ENCODE peak calls at places on chromosomes 3 and 15, in eight cellular contexts. One of them, this sample, is unnamed.

GRCh38 chr3:116254535-116254934 is 190.8 kb downstream of the LSAMP start:
- DNase-seq in GM12878: no peak
- DNase-seq in stomach: no peak
- DNase-seq in sigmoid colon: no peak
- DNase-seq in K562: no peak
- DNase-seq in suprapubic skin: no peak
- DNase-seq in esophagus muscularis mucosa: no peak
- DNase-seq in upper lobe of left lung: no peak
- DNase-seq in this sample: no peak

GRCh38 chr3:51777985-51778384 is 1.1 kb downstream of the IQCF6 start:
- DNase-seq in stomach: peak; percentile 68
- DNase-seq in esophagus muscularis mucosa: no peak
- DNase-seq in upper lobe of left lung: peak; percentile 72
- DNase-seq in sigmoid colon: peak; percentile 64
- DNase-seq in K562: no peak
- DNase-seq in suprapubic skin: no peak
- DNase-seq in GM12878: no peak
- DNase-seq in this sample: no peak

GRCh38 chr3:41581700-41582099 is 380.2 kb downstream of the ULK4 start:
- DNase-seq in sigmoid colon: no peak
- DNase-seq in esophagus muscularis mucosa: no peak
- DNase-seq in upper lobe of left lung: no peak
- DNase-seq in K562: no peak
- DNase-seq in suprapubic skin: no peak
- DNase-seq in stomach: no peak
- DNase-seq in GM12878: peak; percentile 57
- DNase-seq in this sample: no peak

GRCh38 chr3:55446860-55447259 is 40.2 kb downstream of the WNT5A start:
- DNase-seq in GM12878: no peak
- DNase-seq in sigmoid colon: no peak
- DNase-seq in suprapubic skin: no peak
- DNase-seq in upper lobe of left lung: no peak
- DNase-seq in stomach: no peak
- DNase-seq in esophagus muscularis mucosa: no peak
- DNase-seq in K562: no peak
- DNase-seq in this sample: no peak

GRCh38 chr3:94234177-94234788 is 171.4 kb downstream of the NSUN3 start:
- DNase-seq in esophagus muscularis mucosa: no peak
- DNase-seq in sigmoid colon: no peak
- DNase-seq in GM12878: no peak
- DNase-seq in K562: peak; percentile 9
- DNase-seq in stomach: no peak
- DNase-seq in upper lobe of left lung: no peak
- DNase-seq in suprapubic skin: no peak
- DNase-seq in this sample: no peak

GRCh38 chr3:129599607-129600006 is 6.9 kb downstream of the PLXND1 start:
- DNase-seq in K562: peak; percentile 45
- DNase-seq in suprapubic skin: no peak
- DNase-seq in sigmoid colon: peak; percentile 84
- DNase-seq in stomach: no peak
- DNase-seq in esophagus muscularis mucosa: no peak
- DNase-seq in GM12878: no peak
- DNase-seq in upper lobe of left lung: peak; percentile 36
- DNase-seq in this sample: no peak

GRCh38 chr15:62901916-62902554 is 140.5 kb upstream of the TPM1 start:
- DNase-seq in esophagus muscularis mucosa: no peak
- DNase-seq in sigmoid colon: no peak
- DNase-seq in stomach: no peak
- DNase-seq in suprapubic skin: no peak
- DNase-seq in upper lobe of left lung: no peak
- DNase-seq in GM12878: no peak
- DNase-seq in K562: no peak
- DNase-seq in this sample: no peak

GRCh38 chr3:155891341-155891740 is 20.9 kb downstream of the GMPS start:
- DNase-seq in upper lobe of left lung: no peak
- DNase-seq in suprapubic skin: no peak
- DNase-seq in GM12878: no peak
- DNase-seq in K562: no peak
- DNase-seq in sigmoid colon: no peak
- DNase-seq in stomach: no peak
- DNase-seq in esophagus muscularis mucosa: no peak
- DNase-seq in this sample: no peak

GRCh38 chr3:68958932-68959331 is 26.6 kb upstream of the TAFA4 start:
- DNase-seq in esophagus muscularis mucosa: no peak
- DNase-seq in stomach: no peak
- DNase-seq in GM12878: no peak
- DNase-seq in K562: no peak
- DNase-seq in suprapubic skin: no peak
- DNase-seq in upper lobe of left lung: no peak
- DNase-seq in sigmoid colon: no peak
- DNase-seq in this sample: no peak

GRCh38 chr3:8702560-8702959 is 31.0 kb upstream of the CAV3 start:
- DNase-seq in suprapubic skin: no peak
- DNase-seq in stomach: no peak
- DNase-seq in K562: peak; percentile 63
- DNase-seq in GM12878: no peak
- DNase-seq in sigmoid colon: no peak
- DNase-seq in upper lobe of left lung: no peak
- DNase-seq in esophagus muscularis mucosa: no peak
- DNase-seq in this sample: no peak

DNA sequence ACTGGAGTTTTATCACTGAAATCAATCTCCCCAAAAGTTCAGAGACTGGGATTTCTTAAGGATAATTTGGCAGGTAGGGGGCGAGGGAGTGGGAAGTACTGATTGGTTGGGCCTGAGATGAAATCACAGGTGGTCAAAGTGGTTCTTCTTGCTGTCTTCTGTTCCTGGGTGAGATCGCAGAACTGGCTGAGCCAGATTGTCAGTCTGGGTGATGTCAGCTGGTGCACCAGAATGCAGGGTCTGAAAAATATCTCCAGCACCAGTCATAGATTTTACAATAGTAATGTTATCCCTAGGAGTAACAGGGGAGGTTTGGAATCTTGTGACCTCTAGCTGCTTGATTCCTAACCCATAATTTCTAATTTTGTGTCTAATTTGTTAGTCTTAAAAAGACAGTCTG is 86.7 kb upstream of the SLC25A36 start:
- DNase-seq in sigmoid colon: no peak
- DNase-seq in upper lobe of left lung: no peak
- DNase-seq in suprapubic skin: no peak
- DNase-seq in esophagus muscularis mucosa: no peak
- DNase-seq in stomach: no peak
- DNase-seq in GM12878: no peak
- DNase-seq in K562: no peak
- DNase-seq in this sample: no peak
- TF ChIP-seq CTCF in sigmoid colon: no peak
- TF ChIP-seq CTCF in upper lobe of left lung: no peak
- TF ChIP-seq CTCF in suprapubic skin: no peak
- TF ChIP-seq CTCF in esophagus muscularis mucosa: no peak
- TF ChIP-seq CTCF in stomach: no peak
- TF ChIP-seq CTCF in GM12878: no peak
- TF ChIP-seq CTCF in K562: no peak
- TF ChIP-seq CTCF in this sample: no peak

GRCh38 chr15:86155551-86155950 is 75.9 kb downstream of the AGBL1 start:
- DNase-seq in esophagus muscularis mucosa: no peak
- DNase-seq in upper lobe of left lung: no peak
- DNase-seq in suprapubic skin: no peak
- DNase-seq in GM12878: no peak
- DNase-seq in sigmoid colon: no peak
- DNase-seq in stomach: no peak
- DNase-seq in K562: no peak
- DNase-seq in this sample: no peak
- H3K27me3 ChIP-seq in esophagus muscularis mucosa: no peaks in the 10 kb centered on the region
- H3K27me3 ChIP-seq in upper lobe of left lung: no peaks in the 10 kb centered on the region
- H3K27me3 ChIP-seq in suprapubic skin: no peaks in the 10 kb centered on the region
- H3K27me3 ChIP-seq in GM12878: no peaks in the 10 kb centered on the region
- H3K27me3 ChIP-seq in sigmoid colon: no peaks in the 10 kb centered on the region
- H3K27me3 ChIP-seq in stomach: no peaks in the 10 kb centered on the region
- H3K27me3 ChIP-seq in K562: no peaks in the 10 kb centered on the region
- H3K27me3 ChIP-seq in this sample: no peaks in the 10 kb centered on the region

GRCh38 chr3:112671930-112672715 is 31.2 kb upstream of the CCDC80 start:
- DNase-seq in esophagus muscularis mucosa: no peak
- DNase-seq in suprapubic skin: no peak
- DNase-seq in upper lobe of left lung: no peak
- DNase-seq in sigmoid colon: no peak
- DNase-seq in GM12878: no peak
- DNase-seq in K562: no peak
- DNase-seq in stomach: no peak
- DNase-seq in this sample: no peak
- TF ChIP-seq EP300 in esophagus muscularis mucosa: no peak
- TF ChIP-seq EP300 in suprapubic skin: no peak
- TF ChIP-seq EP300 in upper lobe of left lung: no peak
- TF ChIP-seq EP300 in sigmoid colon: no peak
- TF ChIP-seq EP300 in GM12878: no peak
- TF ChIP-seq EP300 in K562: no peak
- TF ChIP-seq EP300 in stomach: no peak
- TF ChIP-seq EP300 in this sample: no peak

GRCh38 chr3:168096210-168096795 is 579 bp upstream of the GOLIM4 start:
- DNase-seq in esophagus muscularis mucosa: peak; percentile 94
- DNase-seq in upper lobe of left lung: no peak
- DNase-seq in K562: peak; percentile 44
- DNase-seq in stomach: peak; percentile 55
- DNase-seq in suprapubic skin: peak; percentile 78
- DNase-seq in sigmoid colon: no peak
- DNase-seq in GM12878: peak; percentile 56
- DNase-seq in this sample: no peak

GRCh38 chr3:168094580-168094876 is 1.2 kb downstream of the GOLIM4 start:
- DNase-seq in K562: no peak
- DNase-seq in GM12878: no peak
- DNase-seq in upper lobe of left lung: no peak
- DNase-seq in stomach: peak; percentile 39
- DNase-seq in suprapubic skin: no peak
- DNase-seq in sigmoid colon: no peak
- DNase-seq in esophagus muscularis mucosa: no peak
- DNase-seq in this sample: no peak

GRCh38 chr3:168095611-168096209 is at the start of gene GOLIM4:
- DNase-seq in GM12878: peak; percentile 90
- DNase-seq in K562: peak; percentile 90
- DNase-seq in upper lobe of left lung: peak; percentile 96
- DNase-seq in suprapubic skin: peak; percentile 95
- DNase-seq in esophagus muscularis mucosa: peak; percentile 96
- DNase-seq in sigmoid colon: peak; percentile 97
- DNase-seq in stomach: peak; percentile 94
- DNase-seq in this sample: peak; percentile 93

GRCh38 chr3:168093790-168094189 is 1.9 kb downstream of the GOLIM4 start:
- DNase-seq in GM12878: no peak
- DNase-seq in upper lobe of left lung: no peak
- DNase-seq in stomach: no peak
- DNase-seq in K562: no peak
- DNase-seq in esophagus muscularis mucosa: no peak
- DNase-seq in sigmoid colon: no peak
- DNase-seq in suprapubic skin: no peak
- DNase-seq in this sample: no peak

DNA sequence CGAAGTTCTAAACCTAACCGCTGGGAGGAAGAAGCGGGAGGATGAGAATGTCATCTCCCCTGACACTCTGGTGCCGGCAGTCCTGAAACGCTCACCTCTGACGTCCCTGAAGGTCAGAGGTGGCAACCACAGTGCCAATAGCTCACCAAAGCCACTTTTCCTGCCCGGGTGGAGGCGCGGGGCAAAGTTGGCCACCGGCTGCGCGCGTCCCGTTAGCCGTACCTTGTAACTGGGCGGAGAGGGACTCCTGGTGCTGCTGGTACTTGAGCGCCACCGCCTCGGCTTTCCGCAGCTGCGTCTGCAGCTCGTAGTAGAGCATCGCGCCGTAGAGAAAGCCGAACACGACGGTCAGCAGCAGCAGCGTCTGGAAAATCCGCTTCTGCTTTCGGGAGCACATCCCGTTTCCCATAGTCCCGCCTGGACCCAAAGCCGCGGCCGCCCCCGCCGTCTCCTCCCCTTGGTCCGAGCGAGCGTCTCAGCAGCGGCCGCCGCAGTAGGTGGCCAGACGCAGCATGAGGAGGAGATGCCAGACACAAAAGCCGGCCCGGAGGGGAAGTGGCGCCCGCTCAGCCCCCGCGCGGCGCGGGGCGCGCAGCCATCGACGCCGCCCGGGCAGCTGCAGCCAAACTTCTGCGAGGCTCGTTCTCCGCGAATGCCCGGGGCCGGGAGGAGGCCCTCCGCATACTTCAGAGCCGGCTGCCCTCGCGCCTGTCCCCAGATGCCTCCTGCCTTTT is 680 bp downstream of the GOLIM4 start:
- DNase-seq in stomach: peak; percentile 48
- DNase-seq in GM12878: peak; percentile 30
- DNase-seq in sigmoid colon: peak; percentile 80
- DNase-seq in suprapubic skin: peak; percentile 85
- DNase-seq in K562: peak; percentile 55
- DNase-seq in upper lobe of left lung: peak; percentile 93
- DNase-seq in esophagus muscularis mucosa: no peak
- DNase-seq in this sample: peak; percentile 40
- TF ChIP-seq CTCF in stomach: no peak
- TF ChIP-seq CTCF in GM12878: peak; percentile 23
- TF ChIP-seq CTCF in sigmoid colon: peak; percentile 50
- TF ChIP-seq CTCF in suprapubic skin: peak; percentile 20
- TF ChIP-seq CTCF in K562: peak; percentile 32
- TF ChIP-seq CTCF in upper lobe of left lung: peak; percentile 43
- TF ChIP-seq CTCF in esophagus muscularis mucosa: no peak
- TF ChIP-seq CTCF in this sample: no peak

GRCh38 chr15:96342143-96342466 is 11.6 kb downstream of the NR2F2 start:
- DNase-seq in K562: no peak
- DNase-seq in suprapubic skin: no peak
- DNase-seq in sigmoid colon: no peak
- DNase-seq in stomach: no peak
- DNase-seq in esophagus muscularis mucosa: peak; percentile 62
- DNase-seq in GM12878: no peak
- DNase-seq in upper lobe of left lung: no peak
- DNase-seq in this sample: no peak
- H3K27me3 ChIP-seq in K562: no peaks in the 10 kb centered on the region
- H3K27me3 ChIP-seq in suprapubic skin: peaks cover 21% of the 10 kb centered on the region
- H3K27me3 ChIP-seq in sigmoid colon: no peaks in the 10 kb centered on the region
- H3K27me3 ChIP-seq in stomach: no peaks in the 10 kb centered on the region
- H3K27me3 ChIP-seq in esophagus muscularis mucosa: no peaks in the 10 kb centered on the region
- H3K27me3 ChIP-seq in GM12878: no peaks in the 10 kb centered on the region
- H3K27me3 ChIP-seq in upper lobe of left lung: no peaks in the 10 kb centered on the region
- H3K27me3 ChIP-seq in this sample: no peaks in the 10 kb centered on the region

GRCh38 chr3:84600703-84601225 is 358.0 kb upstream of the CADM2 start:
- DNase-seq in K562: no peak
- DNase-seq in GM12878: no peak
- DNase-seq in sigmoid colon: no peak
- DNase-seq in upper lobe of left lung: no peak
- DNase-seq in esophagus muscularis mucosa: no peak
- DNase-seq in stomach: no peak
- DNase-seq in suprapubic skin: no peak
- DNase-seq in this sample: no peak

GRCh38 chr3:84601303-84601702 is 357.5 kb upstream of the CADM2 start:
- DNase-seq in suprapubic skin: no peak
- DNase-seq in GM12878: no peak
- DNase-seq in esophagus muscularis mucosa: no peak
- DNase-seq in stomach: no peak
- DNase-seq in upper lobe of left lung: no peak
- DNase-seq in K562: no peak
- DNase-seq in sigmoid colon: no peak
- DNase-seq in this sample: no peak
- TF ChIP-seq EP300 in suprapubic skin: no peak
- TF ChIP-seq EP300 in GM12878: no peak
- TF ChIP-seq EP300 in esophagus muscularis mucosa: no peak
- TF ChIP-seq EP300 in stomach: no peak
- TF ChIP-seq EP300 in upper lobe of left lung: no peak
- TF ChIP-seq EP300 in K562: no peak
- TF ChIP-seq EP300 in sigmoid colon: no peak
- TF ChIP-seq EP300 in this sample: no peak